ENCODE peak calls at places on chromosome 11, in nine cellular contexts. B is thoracic aorta, F is lung, T is suprapubic skin, N is psoas muscle, M is sigmoid colon, I is adrenal gland, U is heart left ventricle, X is astrocyte of the spinal cord. A is an unnamed sample.
A peak's percentile ranks its signal among the peaks of the same experiment; 100 is the strongest.

GRCh38 chr11:126346586-126346940 is 8.9 kb upstream of the ST3GAL4 start:
- DNase-seq in B (no peak), F (no peak), T (no peak), N (no peak), M (no peak), I (no peak), U (no peak), X (no peak), A (no peak)

GRCh38 chr11:123509737-123510578 is 79.9 kb downstream of the GRAMD1B start:
- DNase-seq in B (no peak), F (no peak), T (no peak), N (no peak), M (no peak), I (peak; percentile 88), U (no peak), X (peak; percentile 88), A (peak; percentile 71)

GRCh38 chr11:117887431-117888139 is 11.1 kb upstream of the FXYD6 start:
- DNase-seq in B (no peak), F (no peak), T (no peak), N (peak; percentile 6), M (no peak), I (no peak), U (no peak), X (no peak), A (no peak)

GRCh38 chr11:125114518-125114917 is 3.1 kb upstream of the TMEM218 start:
- DNase-seq in B (no peak), F (no peak), T (no peak), N (no peak), M (no peak), I (no peak), U (no peak), X (no peak), A (no peak)

GRCh38 chr11:30370164-30370563 is 47.3 kb downstream of the ARL14EP start:
- DNase-seq in B (no peak), F (no peak), T (no peak), N (no peak), M (no peak), I (no peak), U (no peak), X (no peak), A (no peak)

GRCh38 chr11:61551630-61552029 is 29.2 kb downstream of the SYT7 start:
- DNase-seq in B (no peak), F (no peak), T (no peak), N (no peak), M (no peak), I (peak; percentile 69), U (peak; percentile 89), X (no peak), A (peak; percentile 12)

GRCh38 chr11:83456075-83456474 is 169.9 kb upstream of the CCDC90B start:
- DNase-seq in B (no peak), F (no peak), T (no peak), N (no peak), M (no peak), I (peak; percentile 32), U (no peak), X (no peak), A (no peak)

GRCh38 chr11:46183819-46184218 is 62.6 kb upstream of the PHF21A start:
- DNase-seq in B (no peak), F (no peak), T (no peak), N (no peak), M (no peak), I (no peak), U (no peak), X (peak; percentile 50), A (peak; percentile 73)

GRCh38 chr11:125166347-125166841 is 1.8 kb downstream of the PKNOX2 start:
- DNase-seq in B (no peak), F (no peak), T (no peak), N (peak; percentile 74), M (peak; percentile 70), I (no peak), U (peak; percentile 53), X (peak; percentile 24), A (peak; percentile 51)

GRCh38 chr11:844693-845644 is 2.3 kb downstream of the TSPAN4 start:
- DNase-seq in B (peak; percentile 72), F (peak; percentile 94), T (peak; percentile 98), N (peak; percentile 96), M (peak; percentile 99), I (peak; percentile 82), U (peak; percentile 95), X (peak; percentile 92), A (peak; percentile 95)

GRCh38 chr11:44944181-44944852 is 6.4 kb downstream of the TP53I11 start:
- DNase-seq in B (no peak), F (no peak), T (no peak), N (peak; percentile 38), M (no peak), I (no peak), U (no peak), X (no peak), A (no peak)

GRCh38 chr11:100876826-100877545 is 189.9 kb downstream of the ARHGAP42 start:
- DNase-seq in B (no peak), F (no peak), T (no peak), N (no peak), M (no peak), I (no peak), U (no peak), X (peak; percentile 99), A (peak; percentile 99)

GRCh38 chr11:68816917-68817419 is 24.7 kb downstream of the CPT1A start:
- DNase-seq in B (no peak), F (no peak), T (no peak), N (no peak), M (no peak), I (no peak), U (no peak), X (no peak), A (no peak)

GRCh38 chr11:68818181-68818580 is 23.5 kb downstream of the CPT1A start:
- DNase-seq in B (no peak), F (no peak), T (no peak), N (no peak), M (no peak), I (no peak), U (no peak), X (no peak), A (no peak)

GRCh38 chr11:68819362-68819761 is 22.4 kb downstream of the CPT1A start:
- DNase-seq in B (no peak), F (no peak), T (no peak), N (no peak), M (no peak), I (no peak), U (no peak), X (no peak), A (no peak)

GRCh38 chr11:68816251-68816776 is 25.4 kb downstream of the CPT1A start:
- DNase-seq in B (no peak), F (no peak), T (no peak), N (no peak), M (no peak), I (no peak), U (no peak), X (no peak), A (no peak)

GRCh38 chr11:68817554-68817953 is 24.2 kb downstream of the CPT1A start:
- DNase-seq in B (no peak), F (no peak), T (no peak), N (no peak), M (no peak), I (no peak), U (no peak), X (no peak), A (no peak)
- TF ChIP-seq CTCF in B (no peak), F (no peak), T (no peak), N (no peak), M (no peak), I (no peak), U (no peak), X (no peak), A (no peak)

DNA sequence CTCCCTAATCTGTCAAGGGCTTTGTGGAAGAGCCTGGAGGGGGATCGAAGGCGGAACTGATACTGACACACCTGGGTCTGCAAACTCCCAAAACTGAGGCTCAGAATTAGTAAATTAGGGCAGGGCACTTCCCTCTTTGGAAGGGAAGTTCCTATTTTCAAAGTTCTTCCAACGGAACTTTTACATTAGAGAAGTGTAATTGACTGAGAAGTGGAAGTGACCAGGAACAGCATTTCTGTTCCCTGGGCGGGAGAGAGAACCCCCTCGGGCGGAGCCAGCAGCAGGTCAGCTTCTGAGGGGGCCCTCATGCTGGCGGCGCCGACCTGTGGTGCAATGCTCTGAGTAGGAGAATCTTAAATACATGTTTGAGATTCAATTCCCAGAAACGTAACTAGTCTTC is 1.1 kb upstream of the CBL start:
- DNase-seq in B (no peak), F (no peak), T (no peak), N (no peak), M (no peak), I (no peak), U (peak; percentile 44), X (no peak), A (no peak)
- H3K4me3 ChIP-seq in B (peak overlapping the region; percentile 100), F (no peak overlapping the region), T (peak overlapping the region; percentile 94), N (peak overlapping the region; percentile 91), M (no peak overlapping the region), I (no peak overlapping the region), U (no peak overlapping the region), X (no peak overlapping the region), A (no peak overlapping the region)

DNA sequence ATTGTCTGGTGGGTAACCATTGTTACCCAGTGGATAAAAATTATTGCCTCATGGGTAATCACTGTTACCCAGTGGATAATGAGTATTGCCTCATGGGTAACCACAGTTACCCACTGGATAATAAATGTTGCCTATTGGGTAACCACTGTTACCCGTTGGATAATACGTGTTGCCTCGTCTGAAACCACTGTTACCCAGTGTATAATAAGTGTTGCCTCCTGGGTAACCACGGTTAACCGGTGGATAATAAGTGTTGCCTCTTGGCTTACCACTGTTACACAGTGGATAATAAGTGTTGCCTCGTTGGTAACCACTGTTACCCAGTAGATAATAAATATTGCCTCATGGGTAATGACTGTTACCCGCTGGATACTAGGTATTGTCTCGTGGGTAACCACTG is 20.9 kb upstream of the NXPE4 start:
- DNase-seq in B (no peak), F (no peak), T (no peak), N (no peak), M (no peak), I (no peak), U (no peak), X (no peak), A (no peak)
- TF ChIP-seq CTCF in B (no peak), F (no peak), T (no peak), N (no peak), M (no peak), I (no peak), U (no peak), X (no peak), A (no peak)

GRCh38 chr11:31817054-31817620 is 6.0 kb upstream of the PAX6 start:
- DNase-seq in B (no peak), F (no peak), T (no peak), N (no peak), M (peak; percentile 52), I (no peak), U (no peak), X (no peak), A (no peak)
- H3K4me3 ChIP-seq in B (peak overlapping the region; percentile 58), F (no peak overlapping the region), T (peak overlapping the region; percentile 45), N (peak overlapping the region; percentile 62), M (no peak overlapping the region), I (no peak overlapping the region), U (peak overlapping the region; percentile 12), X (peak overlapping the region; percentile 35), A (no peak overlapping the region)

DNA sequence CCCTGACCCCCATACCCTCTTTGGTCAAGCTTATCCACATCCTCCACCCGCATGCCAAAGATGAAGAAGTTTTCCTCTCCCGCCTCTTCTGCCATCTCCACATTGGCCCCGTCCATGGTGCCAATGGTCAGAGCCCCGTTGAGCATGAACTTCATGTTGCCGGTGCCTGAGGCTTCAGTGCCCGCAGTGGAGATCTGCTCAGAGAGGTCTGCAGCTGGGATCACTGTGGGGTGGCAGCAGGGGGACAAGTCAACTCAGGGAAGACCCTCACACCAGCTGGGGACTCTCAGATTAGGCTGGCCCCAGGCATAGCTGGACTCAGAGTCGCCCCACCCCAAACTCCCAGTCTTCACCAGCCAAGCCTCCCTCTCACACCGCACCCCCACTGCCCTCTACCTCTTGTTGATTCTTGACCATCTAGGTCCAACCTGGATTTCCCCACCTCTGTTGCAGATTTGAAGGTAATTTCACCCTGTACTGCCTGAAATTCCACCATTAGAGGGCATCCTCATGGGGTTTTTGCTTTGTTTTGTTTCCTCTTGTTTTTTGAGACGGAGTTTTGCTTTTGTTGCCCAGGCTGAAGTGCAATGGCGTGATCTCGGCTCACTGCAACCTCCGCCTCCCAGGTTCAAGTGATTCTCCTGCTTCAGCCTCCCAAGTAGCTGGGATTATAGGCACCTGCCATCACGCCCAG is 6.6 kb upstream of the RASGRP2 start:
- DNase-seq in B (no peak), F (no peak), T (no peak), N (peak; percentile 40), M (peak; percentile 63), I (no peak), U (no peak), X (no peak), A (no peak)
- TF ChIP-seq CTCF in B (no peak), F (no peak), T (no peak), N (no peak), M (no peak), I (no peak), U (no peak), X (peak; percentile 16), A (peak; percentile 33)